ENCODE peak calls at places on chromosomes 3 and 15, in nine cellular contexts. W is psoas muscle, Y is lower leg skin, H is endothelial cell of umbilical vein, S is heart right ventricle, R is mucosa of descending colon, T is GM06990, I is neural progenitor cell, U is esophagus squamous epithelium. O is an unnamed sample.

GRCh38 chr3:174505266-174505665 is 353.9 kb upstream of the NAALADL2 start:
- DNase-seq in W (no peak), Y (no peak), H (no peak), S (no peak), R (no peak), T (no peak), I (no peak), U (no peak), O (no peak)

GRCh38 chr3:67458406-67458805 is 196.0 kb downstream of the SUCLG2 start:
- DNase-seq in W (no peak), Y (no peak), H (no peak), S (no peak), R (no peak), T (no peak), I (no peak), U (no peak), O (no peak)

GRCh38 chr3:149717391-149718056 is 34.8 kb downstream of the COMMD2 start:
- DNase-seq in W (no peak), Y (no peak), H (peak), S (no peak), R (no peak), T (no peak), I (peak), U (no peak), O (peak)

GRCh38 chr3:128804817-128805166 is 74.6 kb upstream of the ACAD9 start:
- DNase-seq in W (no peak), Y (no peak), H (no peak), S (no peak), R (no peak), T (no peak), I (no peak), U (no peak), O (no peak)

GRCh38 chr3:132822266-132822665 is 100.1 kb upstream of the NPHP3 start:
- DNase-seq in W (no peak), Y (no peak), H (no peak), S (no peak), R (no peak), T (no peak), I (no peak), U (no peak), O (no peak)

GRCh38 chr15:78726870-78727551 is 84.3 kb downstream of the ADAMTS7 start:
- DNase-seq in W (no peak), Y (peak), H (no peak), S (no peak), R (peak), T (no peak), I (peak), U (no peak), O (no peak)

GRCh38 chr3:123584284-123584987 is 417 bp downstream of the HACD2 start:
- DNase-seq in W (peak), Y (peak), H (no peak), S (peak), R (peak), T (no peak), I (no peak), U (no peak), O (no peak)

GRCh38 chr3:77815467-77815866 is 775.6 kb downstream of the ROBO2 start:
- DNase-seq in W (no peak), Y (no peak), H (no peak), S (no peak), R (no peak), T (no peak), I (peak), U (no peak), O (no peak)

GRCh38 chr15:96273317-96274086 is 57.0 kb upstream of the NR2F2 start:
- DNase-seq in W (no peak), Y (no peak), H (peak), S (no peak), R (no peak), T (peak), I (no peak), U (no peak), O (peak)

GRCh38 chr15:66151809-66152208 is 101.7 kb downstream of the MEGF11 start:
- DNase-seq in W (no peak), Y (no peak), H (no peak), S (peak), R (no peak), T (no peak), I (peak), U (no peak), O (no peak)

GRCh38 chr3:107404727-107405519 is 27.7 kb downstream of the CCDC54 start:
- DNase-seq in W (no peak), Y (no peak), H (no peak), S (no peak), R (no peak), T (no peak), I (no peak), U (no peak), O (peak)

GRCh38 chr3:170429050-170429449 is 10.4 kb downstream of the CLDN11 start:
- DNase-seq in W (no peak), Y (no peak), H (peak), S (no peak), R (no peak), T (no peak), I (peak), U (no peak), O (peak)

GRCh38 chr15:69930754-69931153 is 167.0 kb downstream of the TLE3 start:
- DNase-seq in W (no peak), Y (no peak), H (no peak), S (no peak), R (no peak), T (no peak), I (no peak), U (no peak), O (no peak)
- H3K4me3 ChIP-seq in W (no peak), Y (no peak), H (no peak), S (no peak), R (no peak), T (no peak), I (no peak), U (no peak), O (no peak)

GRCh38 chr3:187295635-187296034 is 4.1 kb upstream of the MASP1 start:
- DNase-seq in W (no peak), Y (no peak), H (no peak), S (no peak), R (no peak), T (no peak), I (peak), U (no peak), O (no peak)
- TF ChIP-seq CTCF in W (no peak), Y (no peak), H (no peak), S (no peak), R (no peak), T (peak), I (peak), U (no peak), O (peak)

GRCh38 chr3:195698325-195699147 is 22.2 kb upstream of the MUC20 start:
- DNase-seq in W (no peak), Y (no peak), H (no peak), S (no peak), R (no peak), T (no peak), I (peak), U (no peak), O (no peak)
- H3K4me3 ChIP-seq in W (no peak), Y (no peak), H (no peak), S (no peak), R (no peak), T (no peak), I (peak), U (no peak), O (no peak)

GRCh38 chr3:44530957-44531356 is 24.0 kb upstream of the ZKSCAN7 start:
- DNase-seq in W (no peak), Y (no peak), H (no peak), S (no peak), R (no peak), T (no peak), I (no peak), U (no peak), O (no peak)

GRCh38 chr3:44525060-44525459 is 29.9 kb upstream of the ZKSCAN7 start:
- DNase-seq in W (no peak), Y (no peak), H (no peak), S (no peak), R (no peak), T (no peak), I (no peak), U (no peak), O (no peak)

GRCh38 chr3:44529927-44530326 is 25.1 kb upstream of the ZKSCAN7 start:
- DNase-seq in W (no peak), Y (no peak), H (peak), S (no peak), R (no peak), T (no peak), I (no peak), U (no peak), O (peak)
- TF ChIP-seq CTCF in W (no peak), Y (no peak), H (peak), S (no peak), R (no peak), T (peak), I (peak), U (no peak), O (peak)

GRCh38 chr3:192887047-192887446 is 30.6 kb downstream of the MB21D2 start:
- DNase-seq in W (no peak), Y (no peak), H (peak), S (no peak), R (no peak), T (no peak), I (no peak), U (no peak), O (peak)

GRCh38 chr3:192888121-192888520 is 29.5 kb downstream of the MB21D2 start:
- DNase-seq in W (no peak), Y (no peak), H (no peak), S (no peak), R (no peak), T (no peak), I (no peak), U (no peak), O (no peak)

GRCh38 chr3:192889694-192890093 is 28.0 kb downstream of the MB21D2 start:
- DNase-seq in W (no peak), Y (no peak), H (peak), S (no peak), R (no peak), T (no peak), I (no peak), U (no peak), O (no peak)

GRCh38 chr3:192885374-192885773 is 32.3 kb downstream of the MB21D2 start:
- DNase-seq in W (no peak), Y (no peak), H (no peak), S (no peak), R (no peak), T (no peak), I (no peak), U (no peak), O (no peak)

DNA sequence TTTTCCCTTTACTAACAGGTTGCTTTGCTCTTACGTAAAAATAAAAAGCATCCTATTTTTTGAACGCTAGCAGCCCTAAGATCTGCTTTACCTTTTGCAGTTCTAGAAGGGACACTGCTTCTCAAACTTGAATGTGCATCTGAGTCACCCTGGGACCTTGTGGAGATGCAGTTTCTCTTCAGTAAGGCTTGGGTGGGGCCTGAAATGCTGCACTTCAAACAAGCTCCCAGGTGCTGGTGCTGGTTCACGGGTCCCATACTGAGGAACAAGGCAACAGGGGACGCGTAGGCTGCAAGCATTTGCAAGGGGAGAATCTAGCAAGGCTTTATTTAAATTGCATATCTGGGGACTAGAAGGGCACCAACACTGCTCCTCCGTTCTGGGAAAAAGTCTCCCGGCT is 30.0 kb downstream of the MB21D2 start:
- DNase-seq in W (no peak), Y (no peak), H (no peak), S (no peak), R (no peak), T (no peak), I (no peak), U (no peak), O (no peak)
- H3K4me3 ChIP-seq in W (no peak), Y (no peak), H (no peak), S (no peak), R (no peak), T (no peak), I (no peak), U (no peak), O (no peak)

DNA sequence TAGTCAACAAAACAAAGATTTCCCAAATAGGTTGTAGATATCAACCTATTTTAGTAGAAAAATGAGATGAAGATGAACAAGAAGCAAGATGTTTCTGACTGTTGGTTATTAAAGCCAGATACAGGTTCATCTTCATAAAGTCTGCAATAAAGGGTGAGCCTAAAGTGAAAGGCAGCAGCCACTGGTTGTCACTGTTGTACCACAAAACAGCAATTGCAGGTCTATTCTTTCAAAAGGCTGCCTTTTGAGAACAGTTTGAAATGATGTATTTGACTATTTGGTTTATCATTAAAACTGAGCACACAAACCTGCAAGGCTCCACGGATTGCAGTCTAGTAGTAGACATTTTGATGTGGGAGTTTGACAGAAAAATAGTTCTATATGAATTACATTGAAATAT is 543.4 kb downstream of the GBE1 start:
- DNase-seq in W (no peak), Y (no peak), H (peak), S (no peak), R (no peak), T (no peak), I (peak), U (no peak), O (no peak)
- TF ChIP-seq CTCF in W (no peak), Y (no peak), H (peak), S (no peak), R (no peak), T (peak), I (peak), U (no peak), O (no peak)

GRCh38 chr3:184317201-184317600 is 2.8 kb downstream of the EIF4G1 start:
- DNase-seq in W (no peak), Y (no peak), H (no peak), S (no peak), R (no peak), T (no peak), I (no peak), U (no peak), O (no peak)

GRCh38 chr3:184315506-184315867 is 1.1 kb downstream of the EIF4G1 start:
- DNase-seq in W (no peak), Y (no peak), H (no peak), S (no peak), R (no peak), T (no peak), I (no peak), U (no peak), O (no peak)

GRCh38 chr3:184315871-184316661 is 1.7 kb downstream of the EIF4G1 start:
- DNase-seq in W (no peak), Y (no peak), H (no peak), S (no peak), R (no peak), T (no peak), I (peak), U (no peak), O (peak)

GRCh38 chr3:184314700-184315505 is 497 bp downstream of the EIF4G1 start:
- DNase-seq in W (peak), Y (peak), H (peak), S (peak), R (peak), T (peak), I (peak), U (peak), O (peak)

GRCh38 chr3:184316792-184317191 is 2.4 kb downstream of the EIF4G1 start:
- DNase-seq in W (no peak), Y (no peak), H (no peak), S (no peak), R (no peak), T (no peak), I (no peak), U (no peak), O (no peak)
- H3K4me3 ChIP-seq in W (peak), Y (no peak), H (peak), S (peak), R (no peak), T (peak), I (peak), U (peak), O (peak)

DNA sequence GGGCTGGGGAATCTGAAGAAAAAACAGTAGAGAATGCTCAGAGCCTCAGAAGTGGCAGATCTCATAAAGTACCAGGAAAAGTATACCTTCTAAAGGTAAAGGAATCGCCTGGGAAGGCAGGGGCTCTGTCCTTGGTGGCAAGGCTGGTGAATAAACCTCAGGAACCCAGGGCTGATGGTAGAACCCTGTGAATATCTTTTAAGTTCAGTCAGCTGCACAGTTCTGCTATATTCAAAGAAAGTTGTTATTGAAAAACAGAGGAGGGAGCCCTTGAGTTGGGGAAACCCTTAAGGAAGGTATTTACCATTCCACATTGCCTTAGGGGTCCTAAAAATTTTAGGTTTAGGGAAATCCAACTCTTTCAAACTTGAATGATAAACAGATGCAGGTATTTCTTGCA is 31.2 kb downstream of the ZPLD1 start:
- DNase-seq in W (no peak), Y (no peak), H (no peak), S (no peak), R (no peak), T (no peak), I (no peak), U (no peak), O (no peak)
- TF ChIP-seq CTCF in W (no peak), Y (no peak), H (no peak), S (no peak), R (no peak), T (no peak), I (peak), U (no peak), O (no peak)